ENCODE peak calls at places on chromosomes 7 and 10, in six cellular contexts. C is dorsolateral prefrontal cortex, Q is HT1080, Z is SK-N-SH, O is NCI-H2081, F is AG08396. K is an unnamed sample.

GRCh38 chr7:101633516-101633915 is 4.4 kb upstream of the MYL10 start:
- DNase-seq in F (no peak), O (no peak), Z (peak; percentile 12), C (no peak), Q (no peak), K (no peak)

GRCh38 chr10:6336013-6336412 is 133.3 kb downstream of the PFKFB3 start:
- DNase-seq in F (no peak), Q (no peak), C (no peak), O (no peak), Z (no peak), K (no peak)

GRCh38 chr10:52390388-52390787 is 76.3 kb downstream of the DKK1 start:
- DNase-seq in C (no peak), O (no peak), Q (no peak), Z (no peak), F (no peak), K (no peak)

GRCh38 chr10:95121904-95122303 is 52.6 kb upstream of the CYP2C8 start:
- DNase-seq in O (no peak), F (no peak), Q (no peak), C (no peak), Z (no peak), K (peak; percentile 48)

GRCh38 chr10:99276848-99277486 is 41.3 kb upstream of the HPSE2 start:
- DNase-seq in Z (peak; percentile 18), F (no peak), Q (no peak), O (peak; percentile 4), C (no peak), K (no peak)

GRCh38 chr10:62900829-62901571 is 84.8 kb upstream of the EGR2 start:
- DNase-seq in O (no peak), Q (no peak), C (no peak), Z (no peak), F (no peak), K (no peak)

GRCh38 chr10:34697366-34698247 is 117.5 kb downstream of the PARD3 start:
- DNase-seq in O (no peak), C (no peak), Q (no peak), Z (no peak), F (no peak), K (no peak)

GRCh38 chr7:158394936-158395335 is 192.7 kb downstream of the PTPRN2 start:
- DNase-seq in Q (no peak), Z (peak; percentile 97), C (peak; percentile 39), F (no peak), O (no peak), K (peak; percentile 17)

GRCh38 chr10:3782456-3783312 is 2.3 kb downstream of the KLF6 start:
- DNase-seq in O (peak; percentile 48), Q (peak; percentile 91), Z (peak; percentile 48), F (peak; percentile 77), C (no peak), K (no peak)

GRCh38 chr10:44752451-44753441 is 158.4 kb upstream of the TMEM72 start:
- DNase-seq in Q (peak; percentile 78), Z (no peak), F (peak; percentile 67), C (no peak), O (peak; percentile 0), K (peak; percentile 46)

GRCh38 chr7:33669251-33669670 is 236.1 kb upstream of the BMPER start:
- DNase-seq in F (no peak), O (peak; percentile 84), Q (no peak), C (no peak), Z (no peak), K (peak; percentile 75)

GRCh38 chr10:1364151-1364910 is 308.1 kb downstream of the WDR37 start:
- DNase-seq in Z (peak; percentile 14), C (no peak), Q (no peak), F (no peak), O (no peak), K (no peak)

GRCh38 chr7:82696631-82697030 is 253.1 kb upstream of the CACNA2D1 start:
- DNase-seq in O (no peak), F (no peak), Z (no peak), C (no peak), Q (no peak), K (no peak)

K was measured in SHP77.